ENCODE peak calls at places on chromosomes 5 and 9, in four cellular contexts. H, E, V and R are unnamed samples.

GRCh38 chr5:1786621-1787471 is 12.8 kb downstream of the MRPL36 start:
- DNase-seq in V (no peak), H (no peak), E (no peak), R (no peak)

GRCh38 chr9:126915281-126915816 is 767 bp downstream of the RALGPS1 start:
- DNase-seq in V (peak; percentile 35), H (peak; percentile 51), E (peak; percentile 47), R (no peak)

GRCh38 chr9:79955300-79955699 is 383.5 kb downstream of the TLE4 start:
- DNase-seq in H (no peak), E (no peak), V (no peak), R (peak; percentile 10)

GRCh38 chr9:8857330-8858249 is 1058.0 kb upstream of the DMAC1 start:
- DNase-seq in E (peak; percentile 15), V (no peak), H (no peak), R (peak; percentile 62)

GRCh38 chr5:959581-960531 is 48.7 kb upstream of the NKD2 start:
- DNase-seq in V (no peak), H (no peak), E (no peak), R (no peak)

GRCh38 chr5:82287625-82288024 is 9.5 kb upstream of the RPS23 start:
- DNase-seq in H (no peak), V (no peak), E (no peak), R (no peak)

GRCh38 chr5:1808466-1808865 is 7.3 kb downstream of the NDUFS6 start:
- DNase-seq in V (no peak), E (peak; percentile 87), H (no peak), R (peak; percentile 23)

GRCh38 chr9:92711844-92712243 is 41.9 kb upstream of the IPPK start:
- DNase-seq in H (no peak), V (peak; percentile 51), E (no peak), R (no peak)

GRCh38 chr9:110260911-110261310 is 4.6 kb upstream of the TXN start:
- DNase-seq in H (no peak), V (no peak), E (no peak), R (no peak)

GRCh38 chr5:152642406-152642805 is 237.3 kb upstream of the NMUR2 start:
- DNase-seq in V (no peak), H (no peak), E (no peak), R (no peak)

GRCh38 chr5:33401482-33402390 is 39.0 kb upstream of the TARS1 start:
- DNase-seq in E (peak; percentile 73), V (no peak), H (peak; percentile 92), R (peak; percentile 89)

GRCh38 chr9:4828776-4829175 is 36.0 kb downstream of the RCL1 start:
- DNase-seq in E (peak; percentile 22), H (no peak), V (no peak), R (peak; percentile 50)

GRCh38 chr9:107691649-107692048 is 202.1 kb upstream of the KLF4 start:
- DNase-seq in V (no peak), E (no peak), H (no peak), R (no peak)

GRCh38 chr5:170380361-170380951 is 8.7 kb downstream of the KCNMB1 start:
- DNase-seq in E (peak; percentile 5), V (no peak), H (peak; percentile 75), R (no peak)

GRCh38 chr5:137606401-137606800 is 107.3 kb upstream of the SPOCK1 start:
- DNase-seq in V (no peak), E (no peak), H (no peak), R (no peak)

GRCh38 chr5:103808464-103809106 is 246.0 kb upstream of the NUDT12 start:
- DNase-seq in V (peak; percentile 57), H (no peak), E (peak; percentile 62), R (peak; percentile 59)

GRCh38 chr9:108549184-108549583 is 306.6 kb downstream of the ACTL7B start:
- DNase-seq in E (peak; percentile 98), H (peak; percentile 96), V (no peak), R (no peak)

GRCh38 chr5:35855221-35855620 is 1.5 kb upstream of the IL7R start:
- DNase-seq in V (no peak), H (no peak), E (no peak), R (no peak)

DNA sequence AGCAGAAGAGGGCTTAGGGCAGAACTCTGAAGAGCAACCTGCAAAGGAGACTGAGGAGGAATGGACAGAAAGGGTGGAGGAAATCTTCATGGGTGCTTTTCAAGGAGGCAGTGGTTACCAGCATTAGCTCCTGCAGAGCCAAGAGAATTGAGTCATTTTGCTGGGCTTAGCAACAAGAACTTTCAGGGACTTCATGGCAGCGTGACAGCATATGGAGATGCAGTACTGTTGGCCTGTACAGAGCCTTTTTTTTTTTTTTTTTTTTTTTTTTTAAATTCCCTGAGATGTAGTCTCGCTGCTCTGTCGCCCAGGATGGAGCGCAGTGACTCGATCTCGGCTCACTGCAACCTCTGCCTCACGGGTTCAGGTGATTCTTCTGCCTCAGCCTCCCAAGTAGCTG is 296.0 kb upstream of the DMRT1 start:
- DNase-seq in V (no peak), E (peak; percentile 16), H (no peak), R (peak; percentile 57)
- H3K4me3 ChIP-seq in V (no peak overlapping the region), E (no peak overlapping the region), H (no peak overlapping the region), R (no peak overlapping the region)

GRCh38 chr9:113219972-113220371 is 1.1 kb downstream of the FKBP15 start:
- DNase-seq in H (no peak), V (peak; percentile 89), E (peak; percentile 33), R (peak; percentile 25)
- H3K4me3 ChIP-seq in H (peak overlapping the region; percentile 79), V (peak overlapping the region; percentile 82), E (peak overlapping the region; percentile 97), R (peak overlapping the region; percentile 96)

GRCh38 chr9:128245293-128246151 is 30.3 kb downstream of the GOLGA2 start:
- DNase-seq in H (no peak), V (no peak), E (peak; percentile 27), R (peak; percentile 61)

GRCh38 chr9:128244443-128245226 is 31.2 kb downstream of the GOLGA2 start:
- DNase-seq in V (no peak), E (no peak), H (no peak), R (peak; percentile 90)

GRCh38 chr9:128242828-128243485 is 32.9 kb downstream of the GOLGA2 start:
- DNase-seq in E (no peak), V (no peak), H (no peak), R (peak; percentile 78)

GRCh38 chr9:128242124-128242523 is 33.7 kb downstream of the GOLGA2 start:
- DNase-seq in E (no peak), H (no peak), V (no peak), R (no peak)

GRCh38 chr9:128243486-128244415 is 32.1 kb downstream of the GOLGA2 start:
- DNase-seq in E (no peak), V (no peak), H (no peak), R (peak; percentile 75)
- H3K4me3 ChIP-seq in E (no peak overlapping the region), V (no peak overlapping the region), H (no peak overlapping the region), R (peak overlapping the region; percentile 79)

GRCh38 chr5:178356459-178356872 is 123.9 kb upstream of the PHYKPL start:
- DNase-seq in E (no peak), H (no peak), V (no peak), R (no peak)
- H3K4me3 ChIP-seq in E (no peak overlapping the region), H (no peak overlapping the region), V (no peak overlapping the region), R (no peak overlapping the region)